ENCODE peak calls at places on chromosomes 5 and 9, in six cellular contexts. Q is left ventricle myocardium inferior, O is ovary, K is GM03348, X is omental fat pad, T is amygdala. E is an unnamed sample.

GRCh38 chr5:88172847-88173758 is 95.5 kb downstream of the TMEM161B start:
- DNase-seq in Q (no peak), T (no peak), K (no peak), O (no peak), X (no peak), E (no peak)

GRCh38 chr9:103014242-103014641 is 19.1 kb downstream of the CYLC2 start:
- DNase-seq in X (no peak), O (no peak), K (no peak), T (no peak), Q (no peak), E (no peak)

GRCh38 chr5:169307648-169308047 is 6.7 kb upstream of the SLIT3 start:
- DNase-seq in Q (no peak), X (no peak), O (no peak), T (no peak), K (peak; percentile 48), E (no peak)

GRCh38 chr9:35675732-35676392 is 2.1 kb downstream of the CA9 start:
- DNase-seq in K (peak; percentile 52), Q (no peak), X (no peak), O (peak; percentile 71), T (no peak), E (no peak)

GRCh38 chr5:54769746-54770145 is 215.6 kb downstream of the ESM1 start:
- DNase-seq in O (no peak), Q (no peak), K (no peak), X (no peak), T (no peak), E (no peak)

GRCh38 chr5:132479812-132480441 is 10.6 kb downstream of the IRF1 start:
- DNase-seq in K (no peak), T (no peak), X (no peak), Q (no peak), O (no peak), E (no peak)

GRCh38 chr5:147359551-147359950 is 124.7 kb downstream of the STK32A start:
- DNase-seq in K (no peak), O (no peak), X (no peak), T (no peak), Q (no peak), E (no peak)

GRCh38 chr5:96070625-96071246 is 109.1 kb upstream of the ELL2 start:
- DNase-seq in O (no peak), Q (no peak), X (no peak), T (no peak), K (no peak), E (no peak)

GRCh38 chr9:126701820-126702500 is 88.2 kb downstream of the LMX1B start:
- DNase-seq in T (no peak), O (peak; percentile 8), K (no peak), Q (no peak), X (no peak), E (peak; percentile 12)

GRCh38 chr5:14109041-14109747 is 33.9 kb upstream of the TRIO start:
- DNase-seq in O (no peak), K (peak; percentile 45), Q (no peak), X (peak; percentile 31), T (no peak), E (no peak)

GRCh38 chr5:155700333-155700732 is 626.6 kb upstream of the SGCD start:
- DNase-seq in X (no peak), K (peak; percentile 42), Q (no peak), O (no peak), T (no peak), E (no peak)

GRCh38 chr9:107323836-107324235 is 40.8 kb downstream of the RAD23B start:
- DNase-seq in K (no peak), O (no peak), Q (no peak), X (no peak), T (no peak), E (no peak)

GRCh38 chr5:152378730-152379129 is 26.3 kb downstream of the NMUR2 start:
- DNase-seq in T (no peak), Q (no peak), O (no peak), X (no peak), K (no peak), E (no peak)

GRCh38 chr5:131356619-131357018 is 92.8 kb downstream of the CDC42SE2 start:
- DNase-seq in T (no peak), O (no peak), K (no peak), X (no peak), Q (no peak), E (no peak)

GRCh38 chr5:125142439-125142838 is 396.0 kb upstream of the ZNF608 start:
- DNase-seq in O (no peak), Q (no peak), T (no peak), K (no peak), X (no peak), E (no peak)

GRCh38 chr5:28014779-28015178 is 976.4 kb upstream of the CDH9 start:
- DNase-seq in X (no peak), O (no peak), Q (no peak), T (no peak), K (no peak), E (no peak)

GRCh38 chr5:50440651-50441478 is at the start of gene EMB:
- DNase-seq in T (no peak), Q (peak; percentile 68), O (no peak), K (peak; percentile 5), X (peak; percentile 26), E (peak; percentile 75)

GRCh38 chr5:89320441-89320840 is 437.5 kb upstream of the MEF2C start:
- DNase-seq in O (no peak), X (no peak), T (no peak), K (no peak), Q (no peak), E (no peak)

GRCh38 chr5:10863763-10864383 is 102.8 kb upstream of the DAP start:
- DNase-seq in Q (no peak), O (no peak), X (no peak), T (no peak), K (peak; percentile 82), E (no peak)

E was measured in heart left ventricle.